ENCODE peak calls at places on chromosome 5, in four cellular contexts. R is amygdala, Y is GM06990, V is RKO. M is an unnamed sample.

GRCh38 chr5:6729400-6730310 is 16.4 kb downstream of the TENT4A start:
- DNase-seq in R (no peak), Y (no peak), V (no peak), M (no peak)

GRCh38 chr5:157951673-157952373 is 92.9 kb upstream of the CLINT1 start:
- DNase-seq in R (no peak), Y (no peak), V (no peak), M (no peak)

GRCh38 chr5:142783601-142784291 is 13.6 kb downstream of the ARHGAP26 start:
- DNase-seq in R (peak; percentile 42), Y (no peak), V (no peak), M (no peak)

GRCh38 chr5:135318924-135319323 is 80.1 kb downstream of the MACROH2A1 start:
- DNase-seq in R (no peak), Y (no peak), V (no peak), M (no peak)

GRCh38 chr5:59829389-59829788 is 64.1 kb downstream of the PDE4D start:
- DNase-seq in R (no peak), Y (no peak), V (no peak), M (no peak)

GRCh38 chr5:159817262-159818029 is 98.8 kb upstream of the ADRA1B start:
- DNase-seq in R (no peak), Y (no peak), V (no peak), M (no peak)

GRCh38 chr5:149128023-149128875 is 13.0 kb upstream of the ABLIM3 start:
- DNase-seq in R (peak; percentile 0), Y (no peak), V (peak; percentile 48), M (no peak)

GRCh38 chr5:2691530-2691929 is 59.9 kb downstream of the IRX2 start:
- DNase-seq in R (no peak), Y (no peak), V (no peak), M (no peak)